ENCODE peak calls at places on chromosomes 2 and 18, in eight cellular contexts. T is MM.1S; N is stimulated activated CD8-positive, alpha-beta memory T cell treated with anti-CD3 and anti-CD28 coated beads, Interleukin-7, amount 100 ng/mL, for 1 hour; U is T-helper 9 cell; Q is activated naive CD4-positive, alpha-beta T cell treated with anti-CD3 and anti-CD28 coated beads, Interleukin-2, amount 10 ng/mL, durations not matched to agents 7 days and 5 days; G is germinal center; M is activated T-helper 9 cell treated with anti-CD3 and anti-CD28 coated beads, Interleukin-2, amount 50 U/mL, for 16 hours; W is M059J. R is an unnamed sample.

GRCh38 chr2:10389596-10389995 is 58.5 kb downstream of the ODC1 start:
- DNase-seq in T (no peak), N (no peak), U (no peak), Q (no peak), G (no peak), M (no peak), W (peak), R (no peak)

GRCh38 chr2:176199902-176200301 is 11.4 kb downstream of the HOXD1 start:
- DNase-seq in T (no peak), N (no peak), U (no peak), Q (no peak), G (no peak), M (no peak), W (no peak), R (no peak)

GRCh38 chr2:175585531-175585930 is 404.0 kb upstream of the ATP5MC3 start:
- DNase-seq in T (peak), N (no peak), U (no peak), Q (no peak), G (no peak), M (no peak), W (no peak), R (no peak)

GRCh38 chr18:56124186-56124585 is 514.2 kb downstream of the TXNL1 start:
- DNase-seq in T (no peak), N (no peak), U (no peak), Q (no peak), G (no peak), M (no peak), W (peak), R (no peak)

GRCh38 chr2:221629478-221629877 is 57.4 kb upstream of the EPHA4 start:
- DNase-seq in T (no peak), N (no peak), U (no peak), Q (no peak), G (no peak), M (no peak), W (peak), R (no peak)

GRCh38 chr2:11483806-11484147 is 17.8 kb upstream of the E2F6 start:
- DNase-seq in T (no peak), N (no peak), U (no peak), Q (no peak), G (no peak), M (no peak), W (no peak), R (no peak)

GRCh38 chr2:172640389-172640788 is 84.5 kb downstream of the PDK1 start:
- DNase-seq in T (no peak), N (no peak), U (no peak), Q (no peak), G (no peak), M (no peak), W (peak), R (no peak)

GRCh38 chr2:218746470-218746795 is 35.5 kb upstream of the CYP27A1 start:
- DNase-seq in T (no peak), N (no peak), U (no peak), Q (no peak), G (no peak), M (no peak), W (no peak), R (no peak)

GRCh38 chr2:96875498-96876035 is 5.7 kb upstream of the SEMA4C start:
- DNase-seq in T (no peak), N (no peak), U (no peak), Q (no peak), G (no peak), M (no peak), W (no peak), R (no peak)

GRCh38 chr18:79540161-79540913 is 139.3 kb upstream of the CTDP1 start:
- DNase-seq in T (no peak), N (no peak), U (no peak), Q (peak), G (no peak), M (no peak), W (no peak), R (no peak)

GRCh38 chr2:128178650-128179460 is 87.9 kb downstream of the UGGT1 start:
- DNase-seq in T (peak), N (no peak), U (peak), Q (peak), G (peak), M (no peak), W (peak), R (peak)

GRCh38 chr2:47422016-47422415 is 19.1 kb downstream of the MSH2 start:
- DNase-seq in T (no peak), N (no peak), U (no peak), Q (no peak), G (no peak), M (no peak), W (peak), R (no peak)

GRCh38 chr18:45817533-45817932 is 7.9 kb upstream of the SIGLEC15 start:
- DNase-seq in T (no peak), N (no peak), U (no peak), Q (no peak), G (no peak), M (no peak), W (no peak), R (no peak)

GRCh38 chr2:201235865-201236811 is 24.2 kb upstream of the CASP8 start:
- DNase-seq in T (peak), N (no peak), U (peak), Q (peak), G (peak), M (no peak), W (peak), R (peak)

GRCh38 chr2:120823551-120823950 is 87.9 kb downstream of the GLI2 start:
- DNase-seq in T (no peak), N (no peak), U (no peak), Q (no peak), G (no peak), M (no peak), W (no peak), R (no peak)

GRCh38 chr18:14916181-14916580 is 168.2 kb downstream of the ANKRD30B start:
- DNase-seq in T (no peak), N (no peak), U (no peak), Q (no peak), G (no peak), M (no peak), W (no peak), R (no peak)